ENCODE peak calls at places on chromosomes 3 and 15, in four cellular contexts. S is non-pigmented ciliary epithelial cell; W is stimulated activated CD4-positive, alpha-beta T cell treated with anti-CD3 and anti-CD28 coated beads, Interleukin-12 subunit alpha, Interleukin-12 subunit beta, amount 100 ng/mL, for 4 hours; P is heart left ventricle. L is an unnamed sample.

GRCh38 chr3:73603771-73604171 is 21.0 kb downstream of the PDZRN3 start:
- DNase-seq in S (no peak), W (no peak), P (no peak), L (no peak)

GRCh38 chr15:91043190-91043874 is 20.9 kb upstream of the VPS33B start:
- DNase-seq in S (no peak), W (no peak), P (no peak), L (no peak)

GRCh38 chr15:101617390-101617965 is 34.7 kb downstream of the TM2D3 start:
- DNase-seq in S (no peak), W (no peak), P (no peak), L (no peak)

GRCh38 chr3:10002951-10003350 is 16.3 kb upstream of the EMC3 start:
- DNase-seq in S (no peak), W (no peak), P (no peak), L (no peak)

GRCh38 chr15:65963911-65964482 is 94.7 kb downstream of the RAB11A start:
- DNase-seq in S (no peak), W (no peak), P (no peak), L (no peak)

GRCh38 chr3:41274944-41275668 is 75.8 kb downstream of the CTNNB1 start:
- DNase-seq in S (no peak), W (no peak), P (no peak), L (no peak)

GRCh38 chr3:191461113-191461595 is at the start of gene PYDC2:
- DNase-seq in S (no peak), W (no peak), P (no peak), L (no peak)

GRCh38 chr3:8506611-8507061 is 5.0 kb downstream of the LMCD1 start:
- DNase-seq in S (no peak), W (no peak), P (no peak), L (no peak)

GRCh38 chr15:66508293-66508883 is 3.3 kb downstream of the ZWILCH start:
- DNase-seq in S (no peak), W (no peak), P (no peak), L (no peak)

L was measured in chondrocyte.